ENCODE peak calls at places on chromosomes 3 and 15, in ten cellular contexts. Y is H9, E is AG08396, Q is pulmonary artery endothelial cell, Z is T-helper 2 cell, R is SHP77, K is AG20443, U is MCF 10A, M is T-helper 9 cell, O is LoVo. P is an unnamed sample.

GRCh38 chr3:23242106-23242505 is 39.0 kb downstream of the UBE2E2 start:
- DNase-seq in R (no peak), Y (no peak), E (no peak), Z (no peak), M (no peak), K (no peak), Q (no peak), O (no peak), U (peak; percentile 45), P (no peak)

GRCh38 chr3:177944228-177944661 is 592.0 kb upstream of the KCNMB2 start:
- DNase-seq in K (no peak), Y (no peak), M (no peak), E (no peak), R (no peak), U (no peak), Z (no peak), O (no peak), Q (no peak), P (no peak)

GRCh38 chr15:68186671-68187397 is 18.3 kb downstream of the CALML4 start:
- DNase-seq in O (no peak), M (no peak), R (no peak), Y (no peak), E (peak; percentile 62), Z (no peak), K (peak; percentile 79), U (peak; percentile 59), Q (no peak), P (peak; percentile 59)

GRCh38 chr3:15325228-15325627 is 7.2 kb downstream of the SH3BP5 start:
- DNase-seq in E (peak; percentile 50), M (no peak), R (no peak), K (peak; percentile 53), U (no peak), O (no peak), Y (peak; percentile 56), Q (no peak), Z (no peak), P (peak; percentile 64)

GRCh38 chr3:152289708-152290107 is 21.0 kb downstream of the MBNL1 start:
- DNase-seq in R (no peak), M (no peak), Y (no peak), K (no peak), O (no peak), Q (no peak), Z (no peak), U (no peak), E (no peak), P (no peak)

GRCh38 chr3:33919312-33919711 is 120.9 kb downstream of the PDCD6IP start:
- DNase-seq in U (no peak), M (no peak), Z (no peak), E (no peak), O (no peak), R (no peak), K (no peak), Y (no peak), Q (no peak), P (no peak)

GRCh38 chr15:79050341-79050740 is 40.2 kb downstream of the RASGRF1 start:
- DNase-seq in Z (no peak), E (no peak), Q (no peak), Y (no peak), K (no peak), O (no peak), R (no peak), M (no peak), U (no peak), P (peak; percentile 88)

GRCh38 chr15:70867911-70868467 is 14.0 kb upstream of the LARP6 start:
- DNase-seq in R (no peak), Q (peak; percentile 39), U (peak; percentile 65), Z (no peak), O (no peak), M (no peak), E (peak; percentile 27), Y (no peak), K (peak; percentile 44), P (no peak)

GRCh38 chr3:156681003-156681402 is 6.6 kb downstream of the TIPARP start:
- DNase-seq in R (peak; percentile 32), U (peak; percentile 90), Z (no peak), O (peak; percentile 44), E (peak; percentile 62), Q (peak; percentile 62), K (peak; percentile 62), Y (peak; percentile 46), M (no peak), P (no peak)

GRCh38 chr15:70742928-70743327 is 20.4 kb downstream of the UACA start:
- DNase-seq in E (no peak), Z (no peak), Y (no peak), R (no peak), O (peak; percentile 16), M (no peak), K (no peak), U (no peak), Q (no peak), P (no peak)

P was measured in cerebellar cortex.